ENCODE peak calls at places on chromosome 19, in eight cellular contexts. I is iris pigment epithelial cell; P is stimulated activated CD8-positive, alpha-beta memory T cell treated with anti-CD3 and anti-CD28 coated beads, Interleukin-4, amount 100 ng/mL, for 48 hours; Y is NCI-H2029; F is progenitor cell of endocrine pancreas; R is fibroblast of villous mesenchyme; T is activated CD4-positive, alpha-beta T cell treated with anti-CD3 and anti-CD28 coated beads, Interleukin-2, amount 10 ng/mL, durations not matched to agents 24 days and 14 days; K is AML-193. X is an unnamed sample.
A peak's percentile ranks its signal among the peaks of the same experiment; 100 is the strongest.

GRCh38 chr19:29810504-29810871 is 1.3 kb upstream of the CCNE1 start:
- DNase-seq in F (no peak), Y (peak; percentile 21), R (no peak), T (peak; percentile 63), P (no peak), I (peak; percentile 56), K (no peak), X (no peak)

GRCh38 chr19:14507704-14508246 is 10.4 kb downstream of the DNAJB1 start:
- DNase-seq in R (peak; percentile 47), F (no peak), K (peak; percentile 59), Y (no peak), P (no peak), I (peak; percentile 67), T (peak; percentile 63), X (no peak)

GRCh38 chr19:5017235-5017634 is 48.3 kb downstream of the KDM4B start:
- DNase-seq in R (no peak), P (no peak), T (no peak), I (peak; percentile 26), F (no peak), K (no peak), Y (no peak), X (no peak)

GRCh38 chr19:58317481-58318072 is 9.2 kb upstream of the ZSCAN22 start:
- DNase-seq in T (peak; percentile 72), R (peak; percentile 60), P (no peak), I (peak; percentile 53), F (no peak), K (peak; percentile 13), Y (no peak), X (peak; percentile 68)

GRCh38 chr19:3785464-3785937 is 680 bp downstream of the MATK start:
- DNase-seq in I (no peak), R (no peak), K (no peak), F (no peak), P (peak; percentile 53), Y (no peak), T (peak; percentile 65), X (peak; percentile 59)

GRCh38 chr19:36449059-36449670 is 30.7 kb upstream of the ZFP82 start:
- DNase-seq in R (no peak), F (no peak), P (no peak), K (no peak), Y (no peak), I (peak; percentile 0), T (no peak), X (no peak)

GRCh38 chr19:31344403-31344802 is 4.8 kb downstream of the TSHZ3 start:
- DNase-seq in F (no peak), I (no peak), Y (no peak), P (no peak), R (no peak), T (no peak), K (no peak), X (peak; percentile 61)

GRCh38 chr19:12994701-12995595 is at the start of gene NFIX:
- DNase-seq in F (peak; percentile 43), Y (no peak), T (peak; percentile 92), R (peak; percentile 69), P (peak; percentile 71), K (peak; percentile 35), I (peak; percentile 56), X (peak; percentile 68)

GRCh38 chr19:16342002-16342715 is 17.5 kb downstream of the KLF2 start:
- DNase-seq in P (peak; percentile 70), R (peak; percentile 64), K (no peak), I (no peak), F (no peak), Y (no peak), T (peak; percentile 82), X (no peak)

GRCh38 chr19:13057744-13058143 is 44.9 kb downstream of the LYL1 start:
- DNase-seq in R (no peak), P (no peak), Y (no peak), K (no peak), I (no peak), T (no peak), F (no peak), X (no peak)

GRCh38 chr19:1445932-1446712 is 3.8 kb upstream of the APC2 start:
- DNase-seq in T (no peak), P (no peak), K (no peak), I (no peak), Y (no peak), F (no peak), R (no peak), X (peak; percentile 73)

GRCh38 chr19:56253737-56254136 is 18.8 kb upstream of the EDDM13 start:
- DNase-seq in K (peak; percentile 66), I (peak; percentile 65), T (peak; percentile 63), P (no peak), Y (peak; percentile 57), R (peak; percentile 70), F (no peak), X (no peak)

GRCh38 chr19:10748924-10749434 is 31.1 kb downstream of the DNM2 start:
- DNase-seq in R (peak; percentile 68), Y (peak; percentile 78), T (peak; percentile 56), P (no peak), F (no peak), K (no peak), I (peak; percentile 31), X (no peak)

GRCh38 chr19:47272448-47273312 is 2.0 kb upstream of the INAFM1 start:
- DNase-seq in Y (no peak), K (no peak), P (peak; percentile 66), R (peak; percentile 83), F (no peak), I (peak; percentile 84), T (no peak), X (peak; percentile 72)

GRCh38 chr19:31214086-31214485 is 135.2 kb downstream of the TSHZ3 start:
- DNase-seq in Y (no peak), P (peak; percentile 87), R (peak; percentile 99), I (peak; percentile 99), K (peak; percentile 58), T (peak; percentile 97), F (no peak), X (no peak)

GRCh38 chr19:44005968-44006367 is 3.2 kb downstream of the ZNF230 start:
- DNase-seq in I (peak; percentile 75), T (no peak), F (no peak), K (peak; percentile 72), Y (no peak), R (peak; percentile 47), P (no peak), X (no peak)

GRCh38 chr19:58545286-58546068 is 1.6 kb downstream of the TRIM28 start:
- DNase-seq in P (peak; percentile 33), R (no peak), Y (no peak), I (peak; percentile 25), T (peak; percentile 67), F (no peak), K (no peak), X (peak; percentile 52)

GRCh38 chr19:40090256-40091204 is at the start of gene ZNF780A:
- DNase-seq in F (peak; percentile 60), I (peak; percentile 55), Y (peak; percentile 49), T (peak; percentile 94), K (peak; percentile 64), R (peak; percentile 66), P (peak; percentile 85), X (peak; percentile 95)

X was measured in endodermal cell.